ENCODE peak calls at places on chromosomes 5 and 9, in ten cellular contexts. S is vagina; P is NB4; G is lower leg skin; H is PC-3; A is A549; F is psoas muscle; L is fibroblast of the aortic adventitia; Z is fibroblast of villous mesenchyme; X is CD8-positive, alpha-beta T cell. V is an unnamed sample.

GRCh38 chr9:128231638-128232568 is 28.7 kb downstream of the DNM1 start:
- DNase-seq in S (no peak), P (no peak), G (peak; percentile 94), H (no peak), A (no peak), F (no peak), L (no peak), Z (no peak), X (no peak), V (no peak)

GRCh38 chr9:136438909-136439549 is 616 bp downstream of the INPP5E start:
- DNase-seq in S (no peak), P (peak; percentile 66), G (no peak), H (peak; percentile 16), A (peak; percentile 25), F (no peak), L (peak; percentile 15), Z (peak; percentile 19), X (peak; percentile 63), V (peak; percentile 10)

GRCh38 chr5:181159286-181160143 is 12.1 kb downstream of the OR2V2 start:
- DNase-seq in S (no peak), P (peak; percentile 82), G (peak; percentile 98), H (peak; percentile 93), A (peak; percentile 91), F (peak; percentile 93), L (peak; percentile 77), Z (peak; percentile 76), X (peak; percentile 87), V (peak; percentile 83)

GRCh38 chr5:81140461-81140860 is 92.7 kb upstream of the CKMT2 start:
- DNase-seq in S (no peak), P (no peak), G (no peak), H (no peak), A (no peak), F (no peak), L (peak; percentile 57), Z (no peak), X (no peak), V (no peak)

GRCh38 chr5:100904259-100904822 is 1.3 kb upstream of the ST8SIA4 start:
- DNase-seq in S (peak; percentile 81), P (peak; percentile 72), G (peak; percentile 81), H (no peak), A (no peak), F (no peak), L (no peak), Z (no peak), X (peak; percentile 71), V (no peak)

GRCh38 chr5:146344155-146345118 is 5.8 kb downstream of the POU4F3 start:
- DNase-seq in S (no peak), P (no peak), G (no peak), H (peak; percentile 15), A (no peak), F (no peak), L (no peak), Z (no peak), X (no peak), V (peak; percentile 7)

GRCh38 chr9:35748858-35749514 is at the start of the genes GBA2 and RGP1:
- DNase-seq in S (no peak), P (peak; percentile 75), G (peak; percentile 94), H (peak; percentile 74), A (peak; percentile 62), F (peak; percentile 94), L (peak; percentile 50), Z (peak; percentile 79), X (peak; percentile 53), V (peak; percentile 67)

GRCh38 chr9:137454506-137455360 is 4.4 kb downstream of the NSMF start:
- DNase-seq in S (no peak), P (no peak), G (peak; percentile 89), H (no peak), A (no peak), F (peak; percentile 61), L (peak; percentile 30), Z (peak; percentile 43), X (no peak), V (no peak)

GRCh38 chr5:163106098-163106497 is 331.3 kb upstream of the CCNG1 start:
- DNase-seq in S (no peak), P (peak; percentile 15), G (no peak), H (peak; percentile 19), A (no peak), F (no peak), L (no peak), Z (no peak), X (no peak), V (no peak)

GRCh38 chr5:163105456-163105855 is 331.9 kb upstream of the CCNG1 start:
- DNase-seq in S (no peak), P (no peak), G (no peak), H (peak; percentile 88), A (no peak), F (no peak), L (no peak), Z (no peak), X (no peak), V (no peak)

GRCh38 chr5:163108351-163108750 is 329.0 kb upstream of the CCNG1 start:
- DNase-seq in S (no peak), P (no peak), G (no peak), H (no peak), A (no peak), F (no peak), L (no peak), Z (no peak), X (no peak), V (no peak)

GRCh38 chr5:163104496-163104895 is 332.9 kb upstream of the CCNG1 start:
- DNase-seq in S (no peak), P (peak; percentile 40), G (no peak), H (peak; percentile 74), A (no peak), F (no peak), L (no peak), Z (no peak), X (no peak), V (no peak)
- TF ChIP-seq CTCF in S (no peak), P (peak; percentile 36), G (no peak), H (peak; percentile 72), A (no peak), F (no peak), L (no peak), Z (no peak), X (no peak), V (no peak)

GRCh38 chr9:17906204-17906840 is 327.5 kb downstream of the SH3GL2 start:
- DNase-seq in S (no peak), P (no peak), G (no peak), H (no peak), A (no peak), F (peak; percentile 44), L (no peak), Z (no peak), X (no peak), V (no peak)

GRCh38 chr9:17907780-17908513 is 329.1 kb downstream of the SH3GL2 start:
- DNase-seq in S (no peak), P (no peak), G (no peak), H (no peak), A (no peak), F (no peak), L (peak; percentile 3), Z (no peak), X (no peak), V (peak; percentile 36)

GRCh38 chr9:17905356-17906203 is 326.7 kb downstream of the SH3GL2 start:
- DNase-seq in S (no peak), P (no peak), G (no peak), H (no peak), A (no peak), F (no peak), L (no peak), Z (no peak), X (no peak), V (no peak)

DNA sequence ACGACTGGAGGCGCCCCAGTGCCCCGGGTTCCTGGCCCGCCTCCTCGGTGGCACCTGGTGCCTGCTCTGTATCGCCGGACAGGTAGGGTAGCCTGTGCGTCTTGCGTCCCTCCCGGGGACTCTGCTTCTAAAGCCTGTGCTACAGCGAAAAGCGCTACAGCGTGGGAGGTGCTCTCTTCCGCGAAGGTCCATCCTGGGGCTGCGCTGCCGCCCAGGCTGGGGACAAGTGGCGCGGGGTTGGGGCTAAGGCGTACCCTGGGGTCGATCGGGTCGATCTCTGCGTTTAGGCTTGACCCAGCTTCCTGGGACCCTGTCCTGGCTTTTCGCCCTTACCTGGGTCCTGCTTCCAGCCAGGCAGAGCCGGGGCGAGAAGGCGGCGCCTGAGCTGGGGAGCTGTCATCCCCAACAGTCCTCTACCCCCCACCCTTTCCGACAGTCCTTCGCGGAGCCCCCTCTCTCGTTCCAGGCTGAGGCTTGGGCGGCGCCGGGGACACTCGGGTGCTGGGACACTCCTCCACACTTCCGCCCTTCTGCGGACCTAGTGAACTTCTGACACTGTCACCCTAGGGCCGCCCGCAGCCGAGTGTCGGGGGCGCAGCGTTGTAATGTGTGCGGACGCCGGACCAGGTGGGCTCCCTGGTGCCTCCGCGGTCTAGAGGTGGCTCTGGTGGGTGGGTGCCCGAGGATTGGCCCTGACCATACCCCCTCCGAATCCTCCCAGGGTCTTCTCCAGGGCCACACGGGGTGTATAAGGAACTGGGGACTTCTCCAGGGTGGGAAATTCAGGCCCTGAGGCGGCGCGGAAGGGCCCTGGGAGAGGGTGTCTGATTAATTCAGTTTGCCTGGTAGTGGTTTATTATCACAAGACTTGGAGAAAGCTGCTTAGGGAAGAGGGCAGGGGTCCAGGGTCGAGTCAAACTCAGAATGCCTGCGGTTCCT is 328.2 kb downstream of the SH3GL2 start:
- DNase-seq in S (no peak), P (no peak), G (no peak), H (no peak), A (no peak), F (peak; percentile 43), L (no peak), Z (no peak), X (no peak), V (no peak)
- H3K4me3 ChIP-seq in S (no peak overlapping the region), P (no peak overlapping the region), G (no peak overlapping the region), H (no peak overlapping the region), A (no peak overlapping the region), F (peak overlapping the region; percentile 13), L (no peak overlapping the region), Z (no peak overlapping the region), X (no peak overlapping the region), V (no peak overlapping the region)

GRCh38 chr9:34125681-34126206 is 754 bp downstream of the DCAF12 start:
- DNase-seq in S (no peak), P (peak; percentile 60), G (no peak), H (peak; percentile 44), A (peak; percentile 53), F (no peak), L (peak; percentile 20), Z (peak; percentile 20), X (no peak), V (peak; percentile 8)
- TF ChIP-seq CTCF in S (no peak), P (no peak), G (no peak), H (no peak), A (no peak), F (no peak), L (no peak), Z (peak; percentile 7), X (no peak), V (no peak)

DNA sequence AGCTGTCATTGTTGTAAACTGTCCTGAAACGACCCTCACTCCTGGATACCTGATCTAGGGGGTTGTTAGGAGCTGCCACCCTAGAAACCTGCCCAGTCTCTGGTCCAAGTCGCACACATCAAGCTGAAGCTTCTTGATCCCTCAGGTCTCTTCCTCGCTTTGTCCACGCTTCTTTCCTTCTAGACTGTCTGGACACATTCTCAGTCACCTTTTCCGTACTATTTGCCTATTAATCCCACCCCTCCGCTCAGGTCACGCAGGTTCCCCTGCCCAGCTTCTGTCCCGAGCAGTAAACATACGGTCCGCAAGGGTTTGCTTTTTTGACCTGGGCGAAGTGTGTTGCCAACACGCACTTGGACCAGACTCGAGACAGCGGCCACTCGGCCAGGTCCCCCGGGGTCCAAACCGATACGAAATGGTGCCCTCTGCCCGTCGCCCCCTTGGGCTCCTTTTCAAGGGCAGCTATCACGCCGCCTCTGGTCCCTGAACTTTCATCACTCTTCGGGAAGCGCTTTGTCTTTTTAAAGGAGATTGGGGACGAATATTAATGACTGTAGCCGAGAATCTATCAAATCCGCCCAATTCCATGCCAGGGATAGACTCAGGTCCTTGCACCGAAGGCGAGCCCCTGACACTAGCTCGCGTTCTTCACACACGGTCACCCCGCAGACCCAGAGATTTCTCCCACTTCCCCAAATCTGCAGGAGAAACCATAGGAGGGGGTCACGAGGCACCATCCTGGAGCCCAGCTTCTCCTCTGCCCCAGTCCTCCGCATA is 814 bp downstream of the PLCXD3 start:
- DNase-seq in S (no peak), P (no peak), G (no peak), H (no peak), A (peak; percentile 14), F (no peak), L (no peak), Z (no peak), X (no peak), V (no peak)
- H3K4me3 ChIP-seq in S (peak overlapping the region; percentile 55), P (no peak overlapping the region), G (peak overlapping the region; percentile 7), H (peak overlapping the region; percentile 76), A (peak overlapping the region; percentile 52), F (peak overlapping the region; percentile 59), L (peak overlapping the region; percentile 74), Z (peak overlapping the region; percentile 32), X (no peak overlapping the region), V (peak overlapping the region; percentile 83)

V was measured in fibroblast of pulmonary artery.